ENCODE peak calls at places on chromosomes 4 and X, in eight cellular contexts. G is occipital lobe; R is esophagus squamous epithelium; L is ureter; Y is WTC11; J is glomerular endothelial cell; D is stimulated activated naive B cell treated with anti-CD40 and anti-IgM and Interleukin-4, amounts not matched to agents 10 μg/mL and 1 μg/mL and 100 μg/mL, for 72 hours; Z is LoVo. B is an unnamed sample.

GRCh38 chr4:25163216-25163615 is 3.0 kb upstream of the SEPSECS start:
- DNase-seq in Y (no peak), R (no peak), J (no peak), G (no peak), D (no peak), Z (no peak), L (no peak), B (no peak)

GRCh38 chr4:154294951-154295350 is 196.6 kb downstream of the DCHS2 start:
- DNase-seq in J (no peak), D (no peak), G (no peak), L (no peak), R (no peak), Z (no peak), Y (no peak), B (no peak)

GRCh38 chr4:17324431-17324830 is 187.5 kb downstream of the QDPR start:
- DNase-seq in D (no peak), R (no peak), Y (peak; percentile 53), J (no peak), L (no peak), Z (peak; percentile 17), G (peak; percentile 36), B (peak; percentile 70)

GRCh38 chr4:131370846-131371245 is 1778.2 kb upstream of the PCDH10 start:
- DNase-seq in R (no peak), L (no peak), D (no peak), Z (peak; percentile 8), G (no peak), J (no peak), Y (no peak), B (no peak)

GRCh38 chrX:34350552-34350951 is 218.4 kb upstream of the FAM47A start:
- DNase-seq in R (no peak), D (no peak), J (peak; percentile 45), G (no peak), Z (no peak), L (no peak), Y (no peak), B (peak; percentile 1)

GRCh38 chr4:38163216-38164006 is 203.2 kb downstream of the PTTG2 start:
- DNase-seq in Y (no peak), L (no peak), Z (peak; percentile 63), R (no peak), J (no peak), G (no peak), D (no peak), B (peak; percentile 77)

GRCh38 chr4:51843309-51844156 is 580 bp downstream of the DCUN1D4 start:
- DNase-seq in J (no peak), R (peak; percentile 51), G (peak; percentile 78), D (peak; percentile 4), L (peak; percentile 81), Z (peak; percentile 41), Y (peak; percentile 58), B (peak; percentile 63)

GRCh38 chrX:53723381-53723780 is 36.9 kb upstream of the HUWE1 start:
- DNase-seq in D (no peak), J (no peak), R (no peak), L (no peak), Z (no peak), G (no peak), Y (no peak), B (no peak)

GRCh38 chr4:108148316-108148715 is 20.4 kb downstream of the LEF1 start:
- DNase-seq in R (no peak), G (no peak), Y (no peak), L (no peak), D (no peak), Z (no peak), J (no peak), B (no peak)

GRCh38 chr4:169225058-169225751 is 45.6 kb downstream of the SH3RF1 start:
- DNase-seq in J (peak; percentile 75), Z (peak; percentile 90), Y (no peak), G (no peak), D (no peak), L (no peak), R (no peak), B (peak; percentile 93)

GRCh38 chr4:90025248-90025647 is 101.9 kb upstream of the CCSER1 start:
- DNase-seq in J (no peak), Z (peak; percentile 17), G (no peak), R (no peak), Y (no peak), L (no peak), D (no peak), B (peak; percentile 32)